ENCODE peak calls at places on chromosomes 7 and 10, in eight cellular contexts. C is cardiac muscle cell, J is fibroblast of pulmonary artery, K is HFF-Myc, F is BE2C, U is adrenal gland, L is right cardiac atrium, P is PC-3. M is an unnamed sample.

GRCh38 chr7:138698281-138698680 is 2.9 kb downstream of the SVOPL start:
- DNase-seq in K (no peak), F (no peak), P (no peak), U (no peak), J (no peak), C (no peak), L (no peak), M (no peak)

GRCh38 chr7:55657654-55658053 is 85.4 kb upstream of the VOPP1 start:
- DNase-seq in P (no peak), K (no peak), L (no peak), C (no peak), U (no peak), J (no peak), F (no peak), M (no peak)

GRCh38 chr7:33841658-33842057 is 63.7 kb upstream of the BMPER start:
- DNase-seq in F (no peak), K (no peak), C (no peak), U (peak), L (no peak), P (peak), J (peak), M (no peak)

GRCh38 chr7:139078399-139078798 is 31.1 kb downstream of the ZC3HAV1 start:
- DNase-seq in U (no peak), F (no peak), J (no peak), K (no peak), C (no peak), P (peak), L (no peak), M (no peak)

GRCh38 chr7:95047291-95047690 is 139.9 kb downstream of the PPP1R9A start:
- DNase-seq in L (no peak), K (no peak), P (no peak), J (no peak), F (no peak), U (no peak), C (no peak), M (no peak)

GRCh38 chr7:73770002-73770859 is at the start of gene CLDN3:
- DNase-seq in P (peak), L (no peak), U (no peak), C (peak), J (no peak), K (no peak), F (peak), M (peak)

GRCh38 chr7:43752411-43752810 is 6.1 kb upstream of the BLVRA start:
- DNase-seq in P (no peak), F (no peak), U (no peak), J (no peak), K (no peak), L (no peak), C (no peak), M (no peak)

GRCh38 chr10:111075577-111076185 is 1.1 kb upstream of the ADRA2A start:
- DNase-seq in P (no peak), K (no peak), J (no peak), L (no peak), U (no peak), F (no peak), C (no peak), M (no peak)

GRCh38 chr7:78803471-78803870 is 650.0 kb downstream of the MAGI2 start:
- DNase-seq in F (no peak), C (no peak), J (no peak), K (no peak), L (no peak), P (no peak), U (no peak), M (no peak)

GRCh38 chr10:133592716-133593115 is 27.3 kb upstream of the SYCE1 start:
- DNase-seq in F (no peak), P (no peak), C (no peak), J (no peak), K (no peak), U (no peak), L (no peak), M (no peak)

GRCh38 chr10:48842231-48842630 is 97.4 kb downstream of the LRRC18 start:
- DNase-seq in J (no peak), F (no peak), C (no peak), U (no peak), L (no peak), K (no peak), P (no peak), M (no peak)

GRCh38 chr7:29424984-29425309 is 138.7 kb upstream of the PRR15 start:
- DNase-seq in L (no peak), P (no peak), F (no peak), U (no peak), J (no peak), C (no peak), K (no peak), M (no peak)

GRCh38 chr10:133027480-133027879 is 60.2 kb upstream of the ADGRA1 start:
- DNase-seq in C (no peak), P (no peak), K (no peak), L (no peak), U (no peak), F (no peak), J (no peak), M (no peak)

GRCh38 chr7:29565186-29565540 is 1.5 kb downstream of the PRR15 start:
- DNase-seq in F (no peak), J (no peak), P (no peak), U (no peak), L (no peak), C (no peak), K (no peak), M (no peak)

GRCh38 chr10:5948999-5949759 is 28.2 kb downstream of the IL15RA start:
- DNase-seq in J (peak), P (peak), L (peak), F (peak), C (peak), K (no peak), U (peak), M (no peak)

GRCh38 chr10:92076722-92077121 is 153.2 kb downstream of the BTAF1 start:
- DNase-seq in L (no peak), F (no peak), K (no peak), C (no peak), U (no peak), J (no peak), P (peak), M (no peak)

GRCh38 chr10:5103481-5103880 is 9.3 kb downstream of the AKR1C3 start:
- DNase-seq in F (no peak), K (no peak), J (no peak), L (no peak), U (no peak), C (no peak), P (no peak), M (no peak)

GRCh38 chr10:104209575-104210198 is 22.5 kb downstream of the CFAP43 start:
- DNase-seq in K (no peak), P (peak), J (peak), U (peak), F (peak), C (peak), L (no peak), M (peak)

GRCh38 chr7:94374721-94375120 is 20.0 kb upstream of the COL1A2 start:
- DNase-seq in P (no peak), U (no peak), F (no peak), C (no peak), K (no peak), J (peak), L (no peak), M (no peak)

DNA sequence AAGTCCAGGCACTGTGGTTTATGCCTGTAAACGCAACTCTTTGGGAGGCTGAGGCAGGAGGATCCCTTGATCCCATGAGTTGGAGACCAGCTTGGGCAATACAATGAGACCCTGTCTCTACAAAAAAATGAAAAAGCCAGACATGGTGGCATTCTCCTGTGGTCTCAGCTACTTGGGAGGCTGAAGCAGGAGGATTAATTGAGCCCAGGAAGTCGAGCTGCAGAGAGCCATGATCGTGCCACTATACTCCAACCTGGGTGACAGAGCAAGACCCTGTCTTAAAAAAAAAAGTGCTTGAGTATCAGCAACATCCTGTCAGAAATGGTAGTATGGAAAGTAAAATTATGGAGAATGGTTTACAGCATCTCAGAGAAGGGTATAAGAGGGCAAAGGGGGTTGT is 11.6 kb downstream of the APBB1IP start:
- DNase-seq in F (no peak), C (no peak), K (no peak), L (no peak), P (no peak), U (no peak), J (no peak), M (no peak)
- H3K4me3 ChIP-seq in F (no peak), C (no peak), K (no peak), L (no peak), P (no peak), U (no peak), J (no peak), M (no peak)

DNA sequence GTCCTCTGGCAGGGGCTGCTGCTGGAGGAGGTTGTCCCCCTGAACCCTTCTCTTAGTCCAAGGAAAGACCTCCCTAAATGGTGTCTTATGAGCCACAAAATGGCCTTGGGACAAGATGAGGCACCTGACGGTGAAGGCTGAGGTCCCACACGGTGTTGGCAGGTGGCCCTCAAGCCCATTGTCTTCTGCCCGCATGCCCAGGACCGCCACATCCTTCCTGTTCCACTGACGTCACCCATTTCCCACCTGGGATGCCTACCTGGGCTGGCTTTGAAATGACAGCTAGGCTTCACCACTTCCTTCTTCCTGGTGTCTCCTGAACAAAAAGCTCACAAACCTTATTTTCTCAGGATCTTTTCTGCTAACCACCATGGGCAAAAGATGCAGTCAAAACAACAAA is 2.1 kb upstream of the DMBT1 start:
- DNase-seq in U (no peak), P (no peak), K (no peak), F (no peak), L (no peak), C (no peak), J (no peak), M (no peak)
- H3K4me3 ChIP-seq in U (no peak), P (no peak), K (no peak), F (no peak), L (no peak), C (no peak), J (no peak), M (no peak)

GRCh38 chr7:157900011-157900410 is 563.2 kb downstream of the DNAJB6 start:
- DNase-seq in U (no peak), K (no peak), P (no peak), J (no peak), L (no peak), F (no peak), C (no peak), M (no peak)
- H3K4me3 ChIP-seq in U (no peak), K (no peak), P (no peak), J (no peak), L (no peak), F (no peak), C (no peak), M (no peak)

GRCh38 chr7:38367301-38367700 is 93.9 kb upstream of the TARP start:
- DNase-seq in K (no peak), F (no peak), U (no peak), C (no peak), L (no peak), P (no peak), J (no peak), M (no peak)
- H3K4me3 ChIP-seq in K (no peak), F (no peak), U (no peak), C (no peak), L (no peak), P (no peak), J (no peak), M (no peak)

GRCh38 chr7:150972094-150972493 is 6.0 kb downstream of the KCNH2 start:
- DNase-seq in C (no peak), J (no peak), F (peak), U (no peak), L (peak), K (no peak), P (no peak), M (no peak)
- H3K4me3 ChIP-seq in C (no peak), J (no peak), F (no peak), U (no peak), L (no peak), K (no peak), P (no peak), M (no peak)

GRCh38 chr7:128132426-128133069 is 101.3 kb upstream of the LRRC4 start:
- DNase-seq in L (no peak), C (no peak), P (no peak), F (no peak), J (no peak), K (no peak), U (no peak), M (no peak)
- H3K4me3 ChIP-seq in L (no peak), C (no peak), P (no peak), F (no peak), J (no peak), K (no peak), U (no peak), M (no peak)

GRCh38 chr10:11224321-11224720 is 206.6 kb downstream of the CELF2 start:
- DNase-seq in F (no peak), K (no peak), U (no peak), P (no peak), L (no peak), C (no peak), J (no peak), M (no peak)

GRCh38 chr10:11225935-11226334 is 208.3 kb downstream of the CELF2 start:
- DNase-seq in J (no peak), U (no peak), C (no peak), P (no peak), F (no peak), K (no peak), L (no peak), M (no peak)

GRCh38 chr10:11229893-11230292 is 212.2 kb downstream of the CELF2 start:
- DNase-seq in C (no peak), J (no peak), P (no peak), K (no peak), L (no peak), U (no peak), F (no peak), M (no peak)

GRCh38 chr10:11224792-11225448 is 207.2 kb downstream of the CELF2 start:
- DNase-seq in L (no peak), J (no peak), C (peak), F (no peak), K (no peak), P (no peak), U (no peak), M (no peak)

GRCh38 chr10:11227103-11227502 is 209.4 kb downstream of the CELF2 start:
- DNase-seq in L (no peak), K (no peak), J (no peak), U (no peak), P (no peak), C (no peak), F (no peak), M (no peak)
- H3K4me3 ChIP-seq in L (no peak), K (no peak), J (no peak), U (no peak), P (no peak), C (no peak), F (no peak), M (no peak)

M was measured in thyroid gland.